ENCODE peak calls at places on chromosome 9, in five cellular contexts. U is hepatic stellate cell, T is RWPE1, H is AG04449, S is GM13977. I is an unnamed sample.

GRCh38 chr9:109319631-109320233 is 1.1 kb downstream of the EPB41L4B start:
- DNase-seq in U (no peak), T (no peak), H (no peak), S (peak), I (no peak)

GRCh38 chr9:135885100-135885853 is 22.1 kb downstream of the CAMSAP1 start:
- DNase-seq in U (peak), T (no peak), H (no peak), S (no peak), I (no peak)

GRCh38 chr9:29006603-29007002 is 1433.3 kb upstream of the C9orf72 start:
- DNase-seq in U (no peak), T (no peak), H (no peak), S (no peak), I (no peak)

GRCh38 chr9:101486693-101487442 is 46.8 kb upstream of the RNF20 start:
- DNase-seq in U (peak), T (peak), H (no peak), S (peak), I (no peak)

GRCh38 chr9:13956107-13956506 is 357.8 kb downstream of the NFIB start:
- DNase-seq in U (no peak), T (no peak), H (no peak), S (no peak), I (no peak)

GRCh38 chr9:85401998-85402397 is 339.8 kb downstream of the AGTPBP1 start:
- DNase-seq in U (no peak), T (peak), H (no peak), S (no peak), I (peak)

GRCh38 chr9:72574156-72574810 is 52.9 kb downstream of the TMC1 start:
- DNase-seq in U (no peak), T (no peak), H (no peak), S (no peak), I (no peak)

GRCh38 chr9:95088421-95089161 is 228.9 kb downstream of the FANCC start:
- DNase-seq in U (no peak), T (no peak), H (no peak), S (no peak), I (peak)

GRCh38 chr9:105064248-105065118 is 136.5 kb upstream of the ABCA1 start:
- DNase-seq in U (peak), T (peak), H (peak), S (no peak), I (peak)

GRCh38 chr9:16485155-16485554 is 385.3 kb downstream of the BNC2 start:
- DNase-seq in U (no peak), T (no peak), H (no peak), S (no peak), I (no peak)

GRCh38 chr9:131675437-131676022 is 64.3 kb downstream of the RAPGEF1 start:
- DNase-seq in U (no peak), T (no peak), H (no peak), S (no peak), I (no peak)

GRCh38 chr9:125683486-125683885 is 23.5 kb downstream of the MAPKAP1 start:
- DNase-seq in U (peak), T (no peak), H (no peak), S (no peak), I (no peak)

GRCh38 chr9:96618209-96619108 is 1.2 kb downstream of the CDC14B start:
- DNase-seq in U (peak), T (peak), H (no peak), S (no peak), I (no peak)

GRCh38 chr9:133715866-133716563 is 22.1 kb downstream of the SARDH start:
- DNase-seq in U (peak), T (no peak), H (no peak), S (no peak), I (no peak)

GRCh38 chr9:78763424-78763823 is 466.5 kb downstream of the PSAT1 start:
- DNase-seq in U (no peak), T (no peak), H (no peak), S (no peak), I (no peak)

GRCh38 chr9:93612796-93613154 is 36.4 kb downstream of the PHF2 start:
- DNase-seq in U (no peak), T (no peak), H (no peak), S (peak), I (no peak)

GRCh38 chr9:38682713-38683112 is 37.2 kb downstream of the FAM240B start:
- DNase-seq in U (peak), T (peak), H (peak), S (no peak), I (peak)

GRCh38 chr9:133769511-133770075 is 31.4 kb upstream of the SARDH start:
- DNase-seq in U (no peak), T (no peak), H (no peak), S (no peak), I (no peak)

GRCh38 chr9:6930827-6931226 is 173.1 kb downstream of the KDM4C start:
- DNase-seq in U (peak), T (no peak), H (peak), S (no peak), I (no peak)

GRCh38 chr9:8521112-8521511 is 721.5 kb upstream of the DMAC1 start:
- DNase-seq in U (no peak), T (no peak), H (no peak), S (no peak), I (no peak)

GRCh38 chr9:14373319-14373632 is 59.3 kb upstream of the NFIB start:
- DNase-seq in U (no peak), T (no peak), H (no peak), S (no peak), I (no peak)

GRCh38 chr9:92631452-92632211 is 38.3 kb downstream of the IPPK start:
- DNase-seq in U (no peak), T (no peak), H (no peak), S (no peak), I (no peak)

GRCh38 chr9:105438136-105438839 is 9.5 kb upstream of the FSD1L start:
- DNase-seq in U (no peak), T (no peak), H (no peak), S (no peak), I (no peak)

GRCh38 chr9:249025-249424 is 34.4 kb downstream of the DOCK8 start:
- DNase-seq in U (no peak), T (no peak), H (no peak), S (no peak), I (no peak)

GRCh38 chr9:77841739-77842386 is 189.7 kb downstream of the GNAQ start:
- DNase-seq in U (no peak), T (no peak), H (no peak), S (no peak), I (no peak)

GRCh38 chr9:86046930-86047341 is 52.4 kb downstream of the GOLM1 start:
- DNase-seq in U (no peak), T (no peak), H (no peak), S (no peak), I (no peak)

GRCh38 chr9:132977626-132978450 is 656 bp upstream of the GFI1B start:
- DNase-seq in U (peak), T (peak), H (no peak), S (peak), I (peak)

GRCh38 chr9:129653819-129654528 is 11.5 kb upstream of the PRRX2 start:
- DNase-seq in U (no peak), T (no peak), H (no peak), S (no peak), I (no peak)

GRCh38 chr9:126609711-126610388 is 3.9 kb upstream of the LMX1B start:
- DNase-seq in U (peak), T (no peak), H (no peak), S (no peak), I (no peak)

GRCh38 chr9:124254261-124254682 is 3.5 kb upstream of the NEK6 start:
- DNase-seq in U (no peak), T (no peak), H (no peak), S (peak), I (no peak)

GRCh38 chr9:78745996-78746395 is 449.1 kb downstream of the PSAT1 start:
- DNase-seq in U (no peak), T (no peak), H (no peak), S (no peak), I (no peak)

GRCh38 chr9:34396276-34397214 is 19.8 kb upstream of the MYORG start:
- DNase-seq in U (no peak), T (no peak), H (no peak), S (no peak), I (no peak)

GRCh38 chr9:134252084-134252830 is 74.0 kb upstream of the RXRA start:
- DNase-seq in U (no peak), T (no peak), H (no peak), S (no peak), I (no peak)

GRCh38 chr9:4502444-4502843 is 12.2 kb downstream of the SLC1A1 start:
- DNase-seq in U (no peak), T (no peak), H (no peak), S (no peak), I (no peak)

I was measured in COLO829.